ENCODE peak calls at places on chromosomes 13 and 19, in five cellular contexts. D is mesenchymal stem cell, V is H1, H is trophoblast cell, O is H9. K is an unnamed sample.

GRCh38 chr19:48492925-48493717 is 18.5 kb downstream of the LMTK3 start:
- DNase-seq in D (peak; percentile 98), V (peak; percentile 98), H (peak; percentile 97), O (peak; percentile 99), K (peak; percentile 95)

GRCh38 chr13:41467546-41467945 is 10.2 kb downstream of the RGCC start:
- DNase-seq in D (no peak), V (no peak), H (no peak), O (no peak), K (no peak)

GRCh38 chr13:57925250-57925649 is 293.7 kb downstream of the PCDH17 start:
- DNase-seq in D (peak; percentile 5), V (no peak), H (no peak), O (no peak), K (no peak)

GRCh38 chr19:18682807-18683108 is 722 bp upstream of the CRTC1 start:
- DNase-seq in D (no peak), V (no peak), H (no peak), O (no peak), K (no peak)

GRCh38 chr19:36963262-36963661 is 47.1 kb downstream of the ZNF568 start:
- DNase-seq in D (no peak), V (no peak), H (no peak), O (no peak), K (no peak)

GRCh38 chr13:50805805-50806204 is 37.7 kb downstream of the DLEU7 start:
- DNase-seq in D (peak; percentile 11), V (no peak), H (peak; percentile 46), O (no peak), K (no peak)

GRCh38 chr13:70027551-70027950 is 80.1 kb upstream of the ATXN8OS start:
- DNase-seq in D (no peak), V (no peak), H (no peak), O (no peak), K (no peak)

GRCh38 chr13:32650705-32651311 is 64.6 kb downstream of the PDS5B start:
- DNase-seq in D (peak; percentile 74), V (no peak), H (peak; percentile 76), O (peak; percentile 58), K (peak; percentile 33)

GRCh38 chr19:45152504-45153338 is 8.1 kb downstream of the NKPD1 start:
- DNase-seq in D (no peak), V (peak; percentile 75), H (peak; percentile 48), O (peak; percentile 82), K (no peak)

GRCh38 chr19:10713317-10713716 is 4.6 kb upstream of the DNM2 start:
- DNase-seq in D (no peak), V (no peak), H (no peak), O (no peak), K (no peak)

GRCh38 chr13:45674908-45675307 is 27.2 kb upstream of the CBY2 start:
- DNase-seq in D (peak; percentile 18), V (no peak), H (no peak), O (no peak), K (peak; percentile 9)

GRCh38 chr13:42258747-42259146 is 13.2 kb upstream of the AKAP11 start:
- DNase-seq in D (no peak), V (peak; percentile 57), H (no peak), O (peak; percentile 72), K (no peak)

GRCh38 chr19:991174-991931 is 7.2 kb downstream of the WDR18 start:
- DNase-seq in D (peak; percentile 56), V (peak; percentile 86), H (peak; percentile 61), O (peak; percentile 87), K (no peak)

GRCh38 chr13:28138756-28139470 is 568 bp downstream of the PAN3 start:
- DNase-seq in D (peak; percentile 97), V (peak; percentile 86), H (peak; percentile 65), O (peak; percentile 81), K (peak; percentile 77)

GRCh38 chr13:104976964-104977363 is 1558.5 kb downstream of the EFNB2 start:
- DNase-seq in D (no peak), V (no peak), H (no peak), O (no peak), K (no peak)

GRCh38 chr13:52646967-52647366 is 4.7 kb downstream of the HNRNPA1L2 start:
- DNase-seq in D (no peak), V (no peak), H (no peak), O (no peak), K (no peak)

GRCh38 chr13:52651880-52652169 is 811 bp upstream of the SUGT1 start:
- DNase-seq in D (no peak), V (no peak), H (no peak), O (no peak), K (no peak)

GRCh38 chr13:52652170-52652979 is at the start of gene SUGT1:
- DNase-seq in D (peak; percentile 98), V (peak; percentile 96), H (peak; percentile 98), O (peak; percentile 95), K (peak; percentile 95)

GRCh38 chr13:52650731-52651130 is 1.9 kb upstream of the SUGT1 start:
- DNase-seq in D (no peak), V (no peak), H (no peak), O (no peak), K (no peak)

GRCh38 chr13:52652980-52653303 is 306 bp downstream of the SUGT1 start:
- DNase-seq in D (no peak), V (no peak), H (no peak), O (no peak), K (no peak)
- H3K4ac ChIP-seq in D (peak overlapping the region; percentile 75), V (no peak overlapping the region), H (peak overlapping the region; percentile 5), O (no peak overlapping the region), K (no peak overlapping the region)

GRCh38 chr13:98761979-98762616 is 9.6 kb upstream of the SLC15A1 start:
- DNase-seq in D (no peak), V (no peak), H (no peak), O (no peak), K (no peak)

GRCh38 chr13:98768522-98768921 is 16.1 kb upstream of the SLC15A1 start:
- DNase-seq in D (no peak), V (no peak), H (peak; percentile 25), O (no peak), K (no peak)

GRCh38 chr13:98766120-98766519 is 13.6 kb upstream of the SLC15A1 start:
- DNase-seq in D (no peak), V (no peak), H (no peak), O (no peak), K (no peak)

GRCh38 chr13:98769736-98770135 is 17.3 kb upstream of the SLC15A1 start:
- DNase-seq in D (no peak), V (no peak), H (no peak), O (no peak), K (no peak)

GRCh38 chr13:98766716-98767115 is 14.2 kb upstream of the SLC15A1 start:
- DNase-seq in D (no peak), V (no peak), H (no peak), O (no peak), K (no peak)
- H2BK12ac ChIP-seq in D (no peak overlapping the region), V (no peak overlapping the region), H (no peak overlapping the region), O (no peak overlapping the region), K (no peak overlapping the region)

GRCh38 chr13:95112883-95113282 is 188.4 kb downstream of the ABCC4 start:
- DNase-seq in D (no peak), V (no peak), H (no peak), O (no peak), K (no peak)
- H3K4ac ChIP-seq in D (no peak overlapping the region), V (no peak overlapping the region), H (no peak overlapping the region), O (no peak overlapping the region), K (no peak overlapping the region)

DNA sequence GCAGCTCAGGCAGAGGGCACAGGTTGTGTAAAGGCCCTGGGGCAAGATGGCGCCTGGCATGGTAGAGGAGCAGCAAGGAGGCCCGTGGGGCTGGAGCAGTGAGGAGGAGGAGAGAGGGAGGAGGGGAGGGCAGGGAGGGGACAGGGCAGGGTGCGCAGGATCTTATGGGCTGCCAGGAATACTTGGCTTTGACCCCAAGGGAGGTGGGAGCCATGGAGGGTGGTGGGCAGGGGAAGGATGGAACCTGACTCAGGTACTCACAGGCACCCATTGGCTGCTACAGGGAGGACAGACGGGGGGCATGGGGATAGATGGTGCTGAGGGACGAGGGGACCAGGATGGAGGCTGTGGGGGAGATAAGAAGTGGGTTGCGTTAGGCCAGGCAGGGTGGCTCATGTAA is 3.3 kb downstream of the TNFAIP8L1 start:
- DNase-seq in D (no peak), V (no peak), H (no peak), O (no peak), K (no peak)
- H2BK12ac ChIP-seq in D (no peak overlapping the region), V (peak overlapping the region; percentile 50), H (no peak overlapping the region), O (no peak overlapping the region), K (no peak overlapping the region)

DNA sequence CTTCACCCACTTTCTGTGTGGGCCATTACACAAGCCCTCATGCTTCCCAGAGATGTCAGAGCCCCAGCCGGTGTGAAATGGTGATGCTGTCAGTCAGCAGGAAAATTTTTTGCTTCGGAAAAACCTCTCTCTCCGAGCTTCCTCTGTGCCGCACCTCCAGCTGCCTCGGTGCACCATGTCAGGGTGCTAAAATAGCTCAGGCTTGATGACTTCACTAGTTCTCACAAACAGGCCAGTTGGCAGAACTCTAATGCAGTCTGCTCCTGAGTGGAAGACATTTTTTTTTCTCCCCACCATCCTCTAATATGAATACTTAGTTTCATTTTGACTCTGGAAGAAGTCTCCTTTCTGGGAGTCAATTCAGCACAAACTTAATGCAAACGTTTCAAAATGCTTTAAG is 71.3 kb downstream of the KLF12 start:
- DNase-seq in D (peak; percentile 74), V (no peak), H (no peak), O (no peak), K (no peak)
- H3K4ac ChIP-seq in D (no peak overlapping the region), V (no peak overlapping the region), H (no peak overlapping the region), O (no peak overlapping the region), K (no peak overlapping the region)

GRCh38 chr13:107373551-107373950 is 805.6 kb upstream of the ARGLU1 start:
- DNase-seq in D (peak; percentile 88), V (no peak), H (peak; percentile 24), O (peak; percentile 33), K (peak; percentile 26)

GRCh38 chr13:107379398-107380155 is 811.6 kb upstream of the ARGLU1 start:
- DNase-seq in D (no peak), V (no peak), H (no peak), O (no peak), K (no peak)

GRCh38 chr13:107375701-107376350 is 807.9 kb upstream of the ARGLU1 start:
- DNase-seq in D (no peak), V (no peak), H (no peak), O (no peak), K (no peak)

GRCh38 chr13:107374038-107374437 is 806.1 kb upstream of the ARGLU1 start:
- DNase-seq in D (peak; percentile 68), V (no peak), H (no peak), O (no peak), K (no peak)

GRCh38 chr13:107376393-107377085 is 808.6 kb upstream of the ARGLU1 start:
- DNase-seq in D (no peak), V (no peak), H (no peak), O (no peak), K (no peak)
- H2BK12ac ChIP-seq in D (peak overlapping the region; percentile 66), V (no peak overlapping the region), H (no peak overlapping the region), O (no peak overlapping the region), K (no peak overlapping the region)

K was measured in neuronal stem cell.